ENCODE peak calls at places on chromosome 2, in six cellular contexts. P is astrocyte, L is right cardiac atrium, Q is colonic mucosa, O is HCT116, N is pancreas. M is an unnamed sample. For H3K9me3, the result is how much of the 10 kb centered on the place peaks cover.

GRCh38 chr2:195945056-195945455 is 123.6 kb downstream of the DNAH7 start:
- DNase-seq in Q (no peak), O (no peak), N (no peak), P (no peak), L (no peak), M (no peak)

GRCh38 chr2:201344663-201345366 is 12.3 kb downstream of the FLACC1 start:
- DNase-seq in P (no peak), L (no peak), O (no peak), N (no peak), Q (no peak), M (no peak)

GRCh38 chr2:186691900-186692299 is 2.0 kb upstream of the FAM171B start:
- DNase-seq in L (no peak), O (no peak), N (no peak), P (no peak), Q (no peak), M (no peak)

GRCh38 chr2:157107877-157108276 is 149.6 kb upstream of the GALNT5 start:
- DNase-seq in L (no peak), P (peak), N (no peak), Q (peak), O (no peak), M (no peak)

GRCh38 chr2:221060335-221060734 is 511.8 kb downstream of the EPHA4 start:
- DNase-seq in N (no peak), P (peak), Q (no peak), L (no peak), O (no peak), M (no peak)

GRCh38 chr2:220396287-220396686 is 768.9 kb downstream of the SLC4A3 start:
- DNase-seq in O (no peak), P (peak), L (no peak), Q (no peak), N (no peak), M (no peak)

GRCh38 chr2:191643425-191643824 is 34.5 kb upstream of the NABP1 start:
- DNase-seq in O (no peak), L (no peak), P (no peak), N (no peak), Q (peak), M (no peak)

GRCh38 chr2:8481463-8482009 is 200.3 kb upstream of the ID2 start:
- DNase-seq in L (no peak), O (no peak), Q (no peak), P (no peak), N (no peak), M (no peak)

GRCh38 chr2:24265212-24265611 is 90.4 kb downstream of the FAM228A start:
- DNase-seq in N (no peak), P (no peak), L (no peak), O (no peak), Q (no peak), M (no peak)

GRCh38 chr2:158509928-158510797 is 53.4 kb downstream of the PKP4 start:
- DNase-seq in O (no peak), L (no peak), Q (no peak), N (no peak), P (peak), M (no peak)

GRCh38 chr2:8986327-8986976 is 17.0 kb downstream of the MBOAT2 start:
- DNase-seq in P (no peak), N (no peak), L (no peak), O (no peak), Q (no peak), M (no peak)

GRCh38 chr2:56011624-56012023 is 88.0 kb upstream of the EFEMP1 start:
- DNase-seq in N (no peak), O (no peak), Q (no peak), P (no peak), L (no peak), M (no peak)

GRCh38 chr2:177772529-177772928 is 300.0 kb downstream of the PDE11A start:
- DNase-seq in Q (no peak), N (no peak), P (peak), L (no peak), O (peak), M (no peak)

GRCh38 chr2:29072251-29072650 is 2.1 kb downstream of the PCARE start:
- DNase-seq in L (no peak), P (no peak), N (no peak), O (no peak), Q (no peak), M (no peak)

GRCh38 chr2:133840761-133841160 is 272.5 kb upstream of the NCKAP5 start:
- DNase-seq in N (no peak), L (no peak), P (no peak), Q (no peak), O (no peak), M (no peak)

GRCh38 chr2:233208382-233209116 is 42.9 kb upstream of the ATG16L1 start:
- DNase-seq in N (no peak), Q (no peak), O (no peak), L (no peak), P (no peak), M (no peak)

DNA sequence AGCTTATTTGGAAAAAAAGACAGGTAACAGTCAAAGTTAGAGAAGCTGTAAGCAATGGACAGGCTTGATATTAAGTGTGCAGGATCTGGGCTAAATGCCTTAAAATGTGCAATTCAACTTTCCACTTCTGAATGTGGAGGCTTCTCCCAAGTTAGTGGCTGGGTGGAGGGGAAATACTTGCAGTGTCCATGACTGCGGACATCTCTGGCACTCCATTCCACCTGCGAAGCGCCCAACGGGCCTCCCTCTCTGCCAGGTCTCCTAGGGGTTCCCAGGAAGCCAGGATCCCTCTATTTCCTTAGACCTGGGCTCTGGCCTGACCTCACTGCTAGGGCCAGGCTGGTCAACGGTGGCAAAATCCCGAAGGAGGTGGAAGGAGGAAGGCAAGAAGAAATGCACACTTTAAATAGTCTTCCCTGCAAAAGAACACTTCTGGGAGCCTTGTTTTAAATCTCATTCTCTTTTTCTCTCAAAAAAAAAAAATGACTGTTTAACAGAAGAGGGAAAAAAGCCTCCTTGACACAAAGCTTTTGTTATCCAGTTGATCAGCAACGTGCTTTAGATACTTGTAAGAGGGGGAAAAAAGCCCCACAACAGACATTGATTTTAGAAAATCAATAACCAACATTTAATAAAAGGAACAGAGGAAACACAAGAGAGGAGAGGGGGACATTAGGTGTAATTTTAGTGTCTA is 5.0 kb downstream of the ZEB2 start:
- DNase-seq in N (no peak), L (no peak), Q (no peak), P (no peak), O (no peak), M (no peak)
- H3K27ac ChIP-seq in N (peak), L (peak), Q (peak), P (peak), O (no peak), M (no peak)

GRCh38 chr2:123768233-123768632 is 256.9 kb upstream of the CNTNAP5 start:
- DNase-seq in Q (no peak), L (no peak), O (no peak), N (no peak), P (no peak), M (no peak)

GRCh38 chr2:123771928-123772632 is 253.0 kb upstream of the CNTNAP5 start:
- DNase-seq in N (no peak), O (no peak), L (no peak), Q (no peak), P (no peak), M (no peak)

DNA sequence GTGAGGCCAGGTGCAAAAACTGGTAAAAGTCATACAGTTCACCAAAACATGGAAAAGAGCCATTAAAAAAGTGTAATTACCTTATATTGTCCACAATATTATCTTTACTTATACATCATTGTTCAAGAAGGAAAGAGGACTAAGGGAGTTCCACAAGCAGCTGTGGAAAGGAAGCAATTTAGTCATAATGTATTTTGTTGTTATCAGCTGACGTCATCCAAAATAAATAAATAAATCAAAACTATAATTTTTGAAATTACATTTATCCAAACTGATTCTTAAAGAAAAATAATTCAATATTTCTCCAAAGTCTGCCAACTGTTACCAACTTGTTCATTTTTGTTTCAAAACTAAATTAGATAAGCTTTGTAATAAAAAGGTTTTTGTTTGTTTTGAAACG is 256.1 kb upstream of the CNTNAP5 start:
- DNase-seq in Q (no peak), N (no peak), P (no peak), O (no peak), L (no peak), M (no peak)
- H3K9me3 ChIP-seq in Q (under half), N (under half), P (under half), O (under half), L (under half), M (under half)

GRCh38 chr2:69667805-69668382 is 24.4 kb upstream of the AAK1 start:
- DNase-seq in Q (no peak), P (peak), O (no peak), L (no peak), N (no peak), M (no peak)
- H3K27ac ChIP-seq in Q (no peak), P (no peak), O (no peak), L (no peak), N (peak), M (no peak)

GRCh38 chr2:30706534-30707303 is 100.5 kb downstream of the CAPN13 start:
- DNase-seq in P (peak), Q (peak), L (peak), O (peak), N (peak), M (peak)

GRCh38 chr2:30705711-30706533 is 101.3 kb downstream of the CAPN13 start:
- DNase-seq in Q (no peak), O (no peak), P (no peak), L (no peak), N (no peak), M (no peak)

GRCh38 chr2:30701782-30702181 is 105.5 kb downstream of the CAPN13 start:
- DNase-seq in O (no peak), L (no peak), P (no peak), Q (no peak), N (no peak), M (no peak)

GRCh38 chr2:30705056-30705455 is 102.2 kb downstream of the CAPN13 start:
- DNase-seq in P (no peak), Q (no peak), N (no peak), O (no peak), L (no peak), M (no peak)

DNA sequence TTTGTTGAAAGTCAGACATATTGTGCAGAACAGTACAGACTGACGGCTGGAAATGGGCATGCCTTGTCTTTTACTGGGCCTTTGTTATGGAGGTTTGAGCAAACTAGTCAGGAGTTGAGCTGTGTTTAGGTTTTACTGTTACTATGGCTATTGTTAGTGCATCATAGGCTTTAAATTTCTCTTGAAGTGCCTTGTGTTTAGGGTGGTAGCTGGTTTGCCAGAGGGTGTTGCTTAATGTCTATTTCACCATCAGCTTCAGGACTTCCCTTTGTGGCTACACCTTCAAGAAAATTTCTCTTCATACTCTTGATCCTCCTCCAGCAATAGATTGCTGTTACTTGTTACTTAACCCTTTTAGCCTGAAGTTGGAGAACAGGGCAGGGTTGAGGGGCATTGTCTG is 104.6 kb downstream of the CAPN13 start:
- DNase-seq in N (no peak), Q (no peak), P (no peak), L (no peak), O (no peak), M (no peak)
- H3K9me3 ChIP-seq in N (under half), Q (under half), P (under half), L (under half), O (under half), M (under half)

DNA sequence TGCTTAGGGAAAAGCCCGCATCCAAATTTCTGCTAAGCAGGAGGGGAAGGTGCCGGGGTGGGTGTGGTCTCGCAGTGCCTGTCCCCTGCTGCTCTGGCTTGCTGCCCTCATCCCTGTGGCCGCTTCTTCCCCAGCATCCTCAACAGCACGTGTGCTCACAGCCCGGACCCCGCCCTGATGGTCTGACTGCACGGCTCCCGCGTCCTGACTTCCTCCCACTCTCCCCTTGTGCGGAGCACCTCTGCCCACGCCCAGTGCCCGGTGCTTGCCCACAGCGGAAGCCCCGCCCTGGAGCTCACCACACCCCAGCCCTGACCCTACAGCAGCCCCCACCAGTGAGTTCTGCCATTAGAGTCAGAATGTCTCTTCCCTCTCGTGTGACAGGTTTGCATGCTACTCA is 277.9 kb downstream of the NDUFA10 start:
- DNase-seq in L (no peak), N (peak), Q (no peak), P (no peak), O (no peak), M (no peak)
- H3K27ac ChIP-seq in L (no peak), N (no peak), Q (no peak), P (no peak), O (no peak), M (no peak)

GRCh38 chr2:205925373-205926337 is 160.3 kb downstream of the INO80D start:
- DNase-seq in O (no peak), N (peak), P (peak), L (peak), Q (peak), M (peak)

GRCh38 chr2:205929445-205930027 is 156.4 kb downstream of the INO80D start:
- DNase-seq in Q (peak), O (no peak), N (no peak), P (no peak), L (no peak), M (no peak)

GRCh38 chr2:205930209-205930608 is 155.8 kb downstream of the INO80D start:
- DNase-seq in L (no peak), Q (no peak), P (peak), O (no peak), N (no peak), M (no peak)

DNA sequence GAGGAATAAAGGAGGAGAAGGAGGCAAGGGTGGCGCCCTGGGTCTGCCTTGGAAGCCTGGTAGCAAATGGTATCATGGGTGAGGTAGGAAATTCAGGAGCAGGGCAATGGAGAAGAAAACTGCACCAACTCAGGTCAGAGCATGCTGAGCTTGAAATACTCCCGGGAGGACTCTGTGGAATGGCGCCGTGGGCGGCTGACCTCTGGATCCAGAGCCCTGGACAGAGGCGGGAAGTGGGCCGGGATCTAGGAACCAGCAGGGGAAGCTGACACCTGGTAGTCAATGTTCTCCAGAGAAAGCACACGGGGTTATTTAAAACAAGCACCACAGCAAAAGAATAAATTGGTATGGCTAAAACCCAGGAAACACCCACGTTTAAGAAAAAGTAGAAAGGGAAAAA is 161.3 kb downstream of the INO80D start:
- DNase-seq in L (no peak), N (no peak), Q (no peak), P (no peak), O (no peak), M (no peak)
- H3K9me3 ChIP-seq in L (under half), N (under half), Q (under half), P (under half), O (under half), M (under half)

GRCh38 chr2:17672583-17673317 is 80.9 kb downstream of the SMC6 start:
- DNase-seq in P (peak), L (no peak), Q (no peak), O (no peak), N (no peak), M (no peak)
- H3K27ac ChIP-seq in P (peak), L (no peak), Q (no peak), O (no peak), N (no peak), M (no peak)

GRCh38 chr2:162365392-162365791 is 21.5 kb downstream of the GCA start:
- DNase-seq in L (no peak), P (no peak), N (no peak), Q (no peak), O (no peak), M (no peak)
- H3K9me3 ChIP-seq in L (under half), P (under half), N (under half), Q (under half), O (under half), M (under half)